ENCODE peak calls at places on chromosomes 16 and 17, in nine cellular contexts. F, E, U, W, B, J, N, Q and P are unnamed samples.

GRCh38 chr17:17492085-17492484 is 4.1 kb downstream of the RASD1 start:
- DNase-seq in W (no peak), J (no peak), B (no peak), U (no peak), E (peak), Q (no peak), F (no peak), N (no peak), P (no peak)

GRCh38 chr16:56848955-56849689 is 15.9 kb upstream of the SLC12A3 start:
- DNase-seq in W (no peak), B (peak), N (no peak), U (no peak), Q (peak), J (peak), E (no peak), F (peak), P (no peak)

GRCh38 chr16:55691771-55692170 is 36.0 kb downstream of the SLC6A2 start:
- DNase-seq in F (no peak), U (no peak), W (no peak), N (no peak), B (no peak), J (no peak), E (no peak), Q (no peak), P (no peak)

GRCh38 chr17:44278006-44278405 is 10.1 kb upstream of the SLC4A1 start:
- DNase-seq in U (no peak), Q (no peak), B (no peak), J (no peak), W (no peak), N (no peak), F (no peak), E (no peak), P (no peak)

GRCh38 chr16:73028263-73028662 is 19.7 kb downstream of the ZFHX3 start:
- DNase-seq in J (no peak), F (no peak), Q (no peak), B (no peak), U (no peak), N (no peak), W (no peak), E (no peak), P (no peak)

GRCh38 chr17:34568953-34569352 is 10.4 kb upstream of the TMEM132E start:
- DNase-seq in B (no peak), Q (no peak), U (no peak), E (no peak), J (no peak), N (no peak), F (no peak), W (no peak), P (no peak)

GRCh38 chr17:7513850-7514419 is 29.8 kb downstream of the POLR2A start:
- DNase-seq in U (no peak), J (no peak), Q (no peak), B (no peak), E (no peak), N (no peak), W (no peak), F (no peak), P (no peak)

GRCh38 chr17:75888484-75888883 is 8.3 kb downstream of the TRIM65 start:
- DNase-seq in U (no peak), F (no peak), B (no peak), W (no peak), Q (no peak), E (no peak), J (no peak), N (no peak), P (no peak)

GRCh38 chr16:86509759-86510464 is 415 bp upstream of the FOXF1 start:
- DNase-seq in Q (peak), F (peak), B (peak), J (peak), U (no peak), W (no peak), E (no peak), N (peak), P (peak)

GRCh38 chr17:28982191-28982793 is 23.5 kb downstream of the SEZ6 start:
- DNase-seq in N (no peak), F (no peak), J (no peak), B (no peak), U (no peak), W (peak), E (no peak), Q (peak), P (no peak)

GRCh38 chr16:4682616-4683254 is 10.6 kb upstream of the NUDT16L1 start:
- DNase-seq in N (no peak), W (peak), F (peak), E (no peak), J (no peak), Q (peak), B (no peak), U (peak), P (peak)

GRCh38 chr16:2854700-2855309 is 3.2 kb downstream of the PRSS22 start:
- DNase-seq in U (no peak), B (no peak), J (no peak), E (peak), W (peak), F (no peak), Q (no peak), N (no peak), P (no peak)

GRCh38 chr17:40364121-40364861 is at the start of gene GJD3:
- DNase-seq in J (no peak), U (no peak), E (no peak), F (no peak), W (no peak), B (no peak), Q (peak), N (no peak), P (peak)

GRCh38 chr16:58128721-58129096 is 472 bp downstream of the CFAP20 start:
- DNase-seq in E (no peak), F (peak), U (peak), J (no peak), N (peak), Q (no peak), W (no peak), B (no peak), P (no peak)

GRCh38 chr17:5139454-5139725 is 23.6 kb downstream of the USP6 start:
- DNase-seq in W (no peak), Q (no peak), B (no peak), U (no peak), N (no peak), E (no peak), F (no peak), J (no peak), P (no peak)

GRCh38 chr17:42845918-42846593 is 1.7 kb downstream of the AOC2 start:
- DNase-seq in F (no peak), B (peak), Q (no peak), W (peak), E (no peak), N (no peak), U (no peak), J (no peak), P (no peak)

GRCh38 chr16:765488-765865 is 4.9 kb downstream of the MSLN start:
- DNase-seq in Q (no peak), E (no peak), U (no peak), B (no peak), J (no peak), F (no peak), N (no peak), W (no peak), P (no peak)

GRCh38 chr16:19884611-19885455 is at the start of gene GPRC5B:
- DNase-seq in Q (peak), J (no peak), F (peak), E (no peak), N (peak), B (peak), U (peak), W (peak), P (peak)

GRCh38 chr16:78292726-78293380 is 193.4 kb downstream of the WWOX start:
- DNase-seq in Q (no peak), J (no peak), F (no peak), W (no peak), B (no peak), U (no peak), E (no peak), N (no peak), P (no peak)

GRCh38 chr16:31477220-31478216 is 5.4 kb upstream of the SLC5A2 start:
- DNase-seq in N (peak), B (no peak), U (no peak), Q (no peak), E (no peak), F (no peak), W (peak), J (no peak), P (no peak)

GRCh38 chr17:63834431-63835166 is 7.1 kb upstream of the FTSJ3 start:
- DNase-seq in U (peak), E (no peak), J (peak), Q (peak), W (peak), B (peak), F (peak), N (no peak), P (peak)

GRCh38 chr17:29565643-29566472 is 979 bp downstream of the ABHD15 start:
- DNase-seq in J (no peak), N (no peak), B (no peak), Q (no peak), W (peak), E (peak), U (peak), F (peak), P (no peak)

GRCh38 chr17:37759014-37759637 is 14.3 kb upstream of the HNF1B start:
- DNase-seq in Q (no peak), F (no peak), E (no peak), J (no peak), B (no peak), N (no peak), U (no peak), W (no peak), P (no peak)

GRCh38 chr16:8474576-8474975 is 115.7 kb downstream of the TMEM114 start:
- DNase-seq in E (no peak), U (no peak), Q (no peak), N (no peak), J (no peak), W (no peak), B (no peak), F (peak), P (no peak)

GRCh38 chr17:16013943-16014407 is 14.4 kb downstream of the TTC19 start:
- DNase-seq in N (no peak), F (peak), B (no peak), J (peak), U (no peak), W (no peak), Q (peak), E (no peak), P (peak)

GRCh38 chr16:49697631-49698030 is 158.3 kb downstream of the ZNF423 start:
- DNase-seq in F (peak), E (no peak), J (no peak), B (no peak), Q (no peak), U (no peak), N (no peak), W (no peak), P (no peak)

GRCh38 chr17:17401271-17401781 is 75.5 kb upstream of the MED9 start:
- DNase-seq in F (peak), W (peak), J (no peak), E (no peak), N (no peak), U (peak), Q (peak), B (peak), P (peak)